ENCODE peak calls at places on chromosome 11, in seven cellular contexts. L is fibroblast of lung, J is fibroblast of the aortic adventitia, B is psoas muscle, A is OCI-LY7, I is cardiac muscle cell, U is HL-60. O is an unnamed sample.

GRCh38 chr11:45180888-45181594 is 34.6 kb downstream of the PRDM11 start:
- DNase-seq in I (peak), A (no peak), U (peak), B (peak), L (peak), J (peak), O (peak)

GRCh38 chr11:26578998-26579635 is 7.1 kb upstream of the MUC15 start:
- DNase-seq in J (peak), I (no peak), A (no peak), L (peak), U (no peak), B (no peak), O (peak)

GRCh38 chr11:123063396-123064267 is 1.7 kb upstream of the HSPA8 start:
- DNase-seq in L (peak), J (peak), I (peak), B (peak), U (peak), A (peak), O (peak)

GRCh38 chr11:77710358-77710757 is 72.8 kb upstream of the CLNS1A start:
- DNase-seq in B (no peak), I (no peak), L (peak), A (no peak), U (no peak), J (peak), O (peak)

GRCh38 chr11:29962243-29962642 is 54.6 kb downstream of the KCNA4 start:
- DNase-seq in A (peak), B (no peak), L (no peak), U (no peak), J (no peak), I (no peak), O (no peak)

GRCh38 chr11:126152586-126152985 is 58.9 kb downstream of the RPUSD4 start:
- DNase-seq in I (no peak), L (no peak), A (no peak), U (no peak), J (no peak), B (no peak), O (no peak)

GRCh38 chr11:115052601-115053000 is 374.3 kb downstream of the NXPE2 start:
- DNase-seq in B (no peak), I (no peak), U (no peak), A (no peak), J (no peak), L (no peak), O (no peak)

GRCh38 chr11:61793829-61794204 is 1.1 kb downstream of the FEN1 start:
- DNase-seq in I (no peak), J (no peak), B (no peak), U (no peak), A (no peak), L (no peak), O (no peak)

GRCh38 chr11:64096835-64097234 is 61.1 kb downstream of the FLRT1 start:
- DNase-seq in U (no peak), L (no peak), I (no peak), B (no peak), A (no peak), J (no peak), O (no peak)

GRCh38 chr11:61474234-61474633 is 34.3 kb upstream of the LRRC10B start:
- DNase-seq in I (peak), B (no peak), J (no peak), L (no peak), U (no peak), A (no peak), O (no peak)

GRCh38 chr11:88157401-88157800 is 17.8 kb downstream of the RAB38 start:
- DNase-seq in L (peak), A (no peak), U (no peak), I (no peak), J (no peak), B (no peak), O (no peak)

GRCh38 chr11:11246166-11246565 is 106.9 kb downstream of the CSNK2A3 start:
- DNase-seq in A (no peak), I (no peak), B (no peak), U (no peak), J (no peak), L (no peak), O (no peak)

GRCh38 chr11:35322321-35322979 is 96.9 kb downstream of the SLC1A2 start:
- DNase-seq in A (no peak), I (no peak), J (no peak), L (no peak), B (no peak), U (no peak), O (no peak)

GRCh38 chr11:10005955-10006525 is 288.0 kb downstream of the SBF2 start:
- DNase-seq in J (no peak), I (no peak), L (no peak), U (no peak), B (no peak), A (no peak), O (no peak)

GRCh38 chr11:110984147-110984546 is 261.4 kb upstream of the POU2AF2 start:
- DNase-seq in J (peak), L (peak), B (no peak), A (no peak), U (no peak), I (peak), O (peak)

GRCh38 chr11:70220136-70220535 is 17.0 kb downstream of the FADD start:
- DNase-seq in J (no peak), A (no peak), L (no peak), U (peak), B (no peak), I (no peak), O (no peak)

GRCh38 chr11:126328444-126328843 is 24.6 kb downstream of the DCPS start:
- DNase-seq in U (no peak), L (no peak), A (no peak), I (no peak), B (no peak), J (no peak), O (no peak)

GRCh38 chr11:71391786-71392185 is 56.4 kb downstream of the DHCR7 start:
- DNase-seq in J (peak), B (no peak), I (no peak), U (no peak), L (peak), A (no peak), O (no peak)

GRCh38 chr11:9155930-9156329 is 64.5 kb upstream of the SCUBE2 start:
- DNase-seq in A (no peak), L (no peak), I (no peak), J (no peak), B (no peak), U (no peak), O (no peak)

GRCh38 chr11:8714622-8715225 is 32.1 kb downstream of the RPL27A start:
- DNase-seq in B (no peak), I (no peak), A (no peak), J (no peak), L (no peak), U (no peak), O (no peak)

GRCh38 chr11:69231466-69232018 is 62.4 kb upstream of the MYEOV start:
- DNase-seq in A (no peak), L (no peak), U (no peak), B (no peak), I (no peak), J (no peak), O (no peak)

GRCh38 chr11:130636672-130637463 is 188.4 kb downstream of the ADAMTS15 start:
- DNase-seq in U (no peak), A (no peak), I (peak), B (no peak), J (peak), L (peak), O (peak)

GRCh38 chr11:108154591-108154990 is 33.2 kb downstream of the ACAT1 start:
- DNase-seq in L (no peak), B (no peak), A (no peak), U (no peak), J (no peak), I (no peak), O (no peak)

GRCh38 chr11:9633674-9634073 is 30.2 kb upstream of the SWAP70 start:
- DNase-seq in L (no peak), U (no peak), B (no peak), J (no peak), I (no peak), A (no peak), O (no peak)

GRCh38 chr11:113494021-113494420 is 18.8 kb upstream of the DRD2 start:
- DNase-seq in I (no peak), J (no peak), L (no peak), U (no peak), B (no peak), A (no peak), O (peak)

GRCh38 chr11:45654741-45655283 is 10.6 kb downstream of the CHST1 start:
- DNase-seq in L (no peak), A (no peak), U (no peak), B (no peak), I (no peak), J (no peak), O (no peak)

GRCh38 chr11:108559904-108560303 is 33.7 kb downstream of the EXPH5 start:
- DNase-seq in I (peak), B (no peak), U (no peak), L (peak), A (no peak), J (peak), O (peak)

GRCh38 chr11:17642370-17642769 is 77.0 kb upstream of the MYOD1 start:
- DNase-seq in B (no peak), A (no peak), I (no peak), J (no peak), L (no peak), U (no peak), O (no peak)

DNA sequence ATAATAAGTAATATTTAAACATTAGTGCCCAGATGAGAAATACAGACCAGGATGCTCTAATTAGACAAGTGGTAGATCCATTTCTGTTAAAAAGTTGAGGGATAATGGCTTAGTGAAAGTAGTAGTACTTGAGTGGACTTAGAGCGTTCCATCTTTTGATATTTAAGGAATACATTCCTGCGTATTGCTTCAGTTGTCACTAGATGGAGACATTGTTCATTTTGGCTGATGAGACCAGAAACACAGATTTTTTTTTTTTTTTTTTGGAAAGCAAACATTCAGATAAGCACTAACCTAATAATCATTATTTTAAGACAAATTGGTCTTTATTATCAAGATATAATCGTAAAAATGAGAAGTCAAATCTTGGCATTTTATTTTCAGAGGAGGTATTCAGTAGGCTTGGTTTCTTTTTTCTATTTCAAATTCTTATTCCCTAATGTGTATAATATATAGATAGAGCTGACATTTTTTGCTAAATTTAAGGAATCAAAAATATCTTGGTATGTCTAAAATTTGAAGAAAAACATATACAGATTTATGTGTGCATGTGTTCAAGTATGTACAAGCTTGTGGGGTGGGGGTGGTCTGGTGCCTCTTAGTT is 92.9 kb downstream of the DYNC2H1 start:
- DNase-seq in A (peak), L (peak), B (no peak), U (no peak), J (peak), I (peak), O (peak)
- TF ChIP-seq CTCF in A (peak), L (peak), B (peak), U (peak), J (peak), I (peak), O (peak)

GRCh38 chr11:74592441-74593362 is at the start of gene POLD3:
- DNase-seq in B (peak), A (peak), U (peak), L (peak), J (peak), I (peak), O (peak)
- TF ChIP-seq CTCF in B (no peak), A (no peak), U (no peak), L (no peak), J (no peak), I (no peak), O (no peak)

DNA sequence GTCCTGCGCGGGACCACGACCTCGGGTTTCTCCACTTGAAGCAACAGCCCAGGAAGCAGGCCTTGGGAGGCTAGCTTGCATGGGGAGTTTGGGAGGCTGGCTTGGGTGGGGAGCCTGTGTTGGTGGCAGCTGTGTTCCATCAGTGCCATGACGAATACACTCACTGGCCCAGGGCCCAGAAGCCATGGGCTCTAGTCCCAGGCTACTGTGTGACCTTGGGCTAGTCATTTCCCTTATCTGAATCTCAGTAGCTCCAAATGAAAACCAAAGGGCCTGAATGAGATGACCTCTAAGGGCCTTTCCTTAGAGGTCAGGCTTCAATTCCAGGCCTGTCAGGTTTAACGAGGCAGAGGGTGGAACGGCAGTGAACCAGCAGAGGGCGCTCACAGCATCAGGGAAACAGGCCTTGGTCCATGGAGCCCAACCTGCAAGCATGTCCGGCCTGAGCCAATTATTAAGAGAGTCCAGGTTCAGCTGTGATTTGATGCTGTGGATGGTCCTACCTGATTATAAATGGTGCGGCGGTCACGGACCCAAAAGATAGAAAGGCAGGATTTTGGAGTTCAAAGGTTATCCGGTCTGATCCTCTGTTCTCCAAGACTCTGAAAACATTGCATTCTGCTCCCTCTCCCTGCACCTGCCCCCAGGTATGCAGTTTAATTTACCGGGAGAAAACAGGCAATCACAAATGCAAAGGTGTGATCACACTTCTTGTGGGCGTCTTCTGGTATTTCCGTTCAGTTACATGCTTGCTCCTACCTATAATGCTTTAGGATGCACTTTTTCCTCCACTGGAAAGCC is 15.9 kb downstream of the PTPN5 start:
- DNase-seq in U (peak), J (peak), I (peak), A (peak), B (peak), L (peak), O (peak)
- TF ChIP-seq CTCF in U (peak), J (peak), I (peak), A (peak), B (peak), L (peak), O (peak)

DNA sequence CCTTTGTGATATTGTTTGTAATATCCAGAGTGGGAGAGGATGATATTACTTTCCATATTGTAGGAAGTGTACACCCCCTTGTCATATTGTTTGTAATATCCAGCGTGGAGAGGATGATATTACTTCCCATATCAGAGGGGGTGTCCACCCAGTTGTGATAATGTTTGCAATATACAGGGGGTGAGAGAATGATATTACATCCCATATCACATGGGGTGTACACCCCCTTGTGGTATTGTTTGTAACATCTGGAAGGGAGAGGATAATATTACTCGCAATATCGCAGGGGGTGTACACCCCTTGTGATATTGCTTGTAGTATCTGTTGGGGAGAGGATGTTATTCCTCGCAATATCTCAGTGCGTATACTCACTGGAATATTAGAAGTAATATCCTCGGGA is 61.5 kb downstream of the PRSS23 start:
- DNase-seq in J (no peak), L (no peak), I (no peak), A (no peak), U (no peak), B (no peak), O (no peak)
- TF ChIP-seq CTCF in J (peak), L (no peak), I (no peak), A (no peak), U (no peak), B (no peak), O (no peak)

GRCh38 chr11:23554002-23554401 is 693.7 kb upstream of the CCDC179 start:
- DNase-seq in B (no peak), A (no peak), L (no peak), I (no peak), U (no peak), J (no peak), O (peak)
- TF ChIP-seq CTCF in B (no peak), A (peak), L (no peak), I (no peak), U (no peak), J (no peak), O (peak)

GRCh38 chr11:134978388-134979088 is 566.5 kb upstream of the B3GAT1 start:
- DNase-seq in U (no peak), I (no peak), J (no peak), L (no peak), A (no peak), B (no peak), O (peak)
- TF ChIP-seq CTCF in U (no peak), I (no peak), J (no peak), L (no peak), A (no peak), B (no peak), O (peak)

DNA sequence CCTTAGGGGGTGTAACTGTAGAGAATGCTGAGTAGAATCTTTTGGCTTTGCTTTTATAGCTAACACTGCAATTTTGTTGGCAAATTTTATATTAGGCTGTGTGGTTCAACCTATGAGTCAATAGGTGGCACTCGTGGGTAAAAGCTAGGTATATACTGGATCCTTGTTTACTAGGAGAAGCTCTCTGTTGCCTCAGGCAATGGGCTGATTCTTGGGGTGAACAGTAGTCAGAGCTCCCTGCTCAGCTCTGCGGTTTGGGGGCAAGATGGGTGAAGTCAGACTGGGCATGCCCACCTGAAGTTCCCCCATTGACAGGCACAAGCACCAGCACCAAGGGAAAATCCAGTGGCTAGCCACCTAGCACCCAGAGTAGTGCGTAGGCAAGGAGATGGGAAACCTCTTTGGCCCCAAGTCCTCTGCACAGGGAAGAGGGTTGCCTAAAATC is 238.7 kb downstream of the FAM181B start:
- DNase-seq in U (no peak), J (no peak), B (no peak), I (no peak), L (no peak), A (peak), O (no peak)
- TF ChIP-seq CTCF in U (peak), J (no peak), B (no peak), I (no peak), L (no peak), A (peak), O (no peak)